ENCODE peak calls at places on chromosomes 1 and 21, in seven cellular contexts. T is neural crest cell, G is esophagus muscularis mucosa, Y is AG10803, W is K562, K is Caco-2, O is lung. D is an unnamed sample.

GRCh38 chr21:39003982-39004775 is 179.1 kb downstream of the PSMG1 start:
- DNase-seq in K (no peak), G (no peak), Y (peak; percentile 68), O (no peak), T (no peak), W (no peak), D (no peak)

GRCh38 chr21:45074048-45074817 is at the start of gene ADARB1:
- DNase-seq in G (no peak), W (peak; percentile 97), K (peak; percentile 90), T (peak; percentile 61), O (peak; percentile 41), Y (peak; percentile 54), D (peak; percentile 95)

GRCh38 chr1:213649373-213649772 is 338.4 kb upstream of the PROX1 start:
- DNase-seq in T (no peak), Y (no peak), G (no peak), K (no peak), W (no peak), O (no peak), D (no peak)

GRCh38 chr1:214446772-214447556 is 104.4 kb downstream of the PTPN14 start:
- DNase-seq in K (peak; percentile 89), T (no peak), O (no peak), Y (peak; percentile 96), W (no peak), G (no peak), D (no peak)

GRCh38 chr1:114821978-114822377 is 32.7 kb upstream of the SYCP1 start:
- DNase-seq in O (no peak), W (no peak), G (no peak), K (no peak), T (no peak), Y (no peak), D (no peak)

GRCh38 chr1:15094719-15095491 is 58.6 kb upstream of the TMEM51 start:
- DNase-seq in O (no peak), T (no peak), K (no peak), Y (no peak), W (no peak), G (no peak), D (no peak)

GRCh38 chr21:43025636-43026180 is 49.9 kb downstream of the CBS start:
- DNase-seq in K (no peak), G (no peak), W (no peak), Y (peak; percentile 79), T (no peak), O (no peak), D (no peak)

GRCh38 chr1:232822524-232822923 is 17.3 kb downstream of the MAP10 start:
- DNase-seq in Y (peak; percentile 22), K (no peak), T (no peak), O (no peak), W (no peak), G (no peak), D (no peak)

GRCh38 chr1:81834921-81835698 is 34.4 kb downstream of the ADGRL2 start:
- DNase-seq in Y (peak; percentile 26), W (no peak), G (no peak), T (no peak), K (no peak), O (no peak), D (no peak)

GRCh38 chr1:102431253-102431652 is 434.5 kb upstream of the OLFM3 start:
- DNase-seq in K (no peak), W (no peak), T (no peak), O (no peak), G (no peak), Y (no peak), D (no peak)

GRCh38 chr1:207463571-207463970 is 9.4 kb downstream of the CR2 start:
- DNase-seq in T (no peak), K (no peak), O (no peak), Y (no peak), G (no peak), W (no peak), D (no peak)

GRCh38 chr1:94416901-94417701 is 1.1 kb upstream of the ABCD3 start:
- DNase-seq in O (peak; percentile 49), K (no peak), Y (peak; percentile 76), T (peak; percentile 1), W (no peak), G (no peak), D (no peak)

GRCh38 chr1:18633428-18634155 is 2.9 kb downstream of the PAX7 start:
- DNase-seq in W (no peak), Y (no peak), T (no peak), K (no peak), G (no peak), O (no peak), D (no peak)

GRCh38 chr1:18632218-18632588 is 1.6 kb downstream of the PAX7 start:
- DNase-seq in G (no peak), O (no peak), K (no peak), T (no peak), W (no peak), Y (no peak), D (no peak)

GRCh38 chr1:18631496-18632217 is 1.0 kb downstream of the PAX7 start:
- DNase-seq in O (no peak), W (no peak), K (no peak), T (no peak), G (no peak), Y (no peak), D (no peak)

GRCh38 chr1:18634276-18634675 is 3.6 kb downstream of the PAX7 start:
- DNase-seq in O (no peak), Y (no peak), W (no peak), T (no peak), G (no peak), K (no peak), D (no peak)

DNA sequence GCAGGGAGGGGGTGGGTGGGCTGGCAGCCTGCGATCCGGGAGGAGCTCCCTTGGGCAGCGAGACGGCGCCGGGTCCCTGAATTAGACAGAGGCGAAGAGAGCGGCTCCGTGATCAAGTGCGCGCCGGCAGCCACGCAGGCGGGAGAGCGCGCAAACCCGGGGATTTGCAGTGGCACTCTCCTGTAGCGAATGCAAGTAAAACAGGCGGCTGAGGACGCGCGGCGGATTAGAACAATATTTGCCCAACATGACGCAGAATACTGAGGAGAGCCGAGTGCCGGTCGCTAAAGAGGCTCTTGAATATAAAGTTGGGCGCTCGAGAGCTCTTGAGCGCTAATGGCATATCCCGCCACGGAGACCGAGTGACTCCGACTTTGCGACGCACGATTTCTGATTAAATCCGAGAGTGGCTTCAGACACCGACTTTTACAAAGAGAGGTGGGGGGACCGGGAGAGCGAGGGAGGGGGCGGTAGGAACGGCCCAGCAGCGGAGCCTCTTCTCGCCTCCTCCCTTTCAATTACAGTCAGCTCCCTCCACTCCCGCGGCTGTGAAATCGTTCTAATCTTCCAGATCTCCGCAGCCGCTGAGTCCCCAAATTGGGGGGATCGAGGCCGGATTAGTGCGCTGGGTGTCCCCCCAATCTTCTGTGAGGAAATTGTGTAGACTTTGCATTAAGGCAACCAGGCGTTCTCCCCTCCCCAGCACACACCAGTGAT is 2.2 kb downstream of the PAX7 start:
- DNase-seq in G (no peak), T (peak; percentile 31), Y (no peak), W (no peak), K (no peak), O (peak; percentile 81), D (no peak)
- TF ChIP-seq CTCF in G (no peak), T (no peak), Y (no peak), W (no peak), K (no peak), O (no peak), D (no peak)

GRCh38 chr1:56777972-56778371 is 41.2 kb downstream of the FYB2 start:
- DNase-seq in O (no peak), Y (no peak), G (no peak), K (no peak), W (no peak), T (no peak), D (no peak)

GRCh38 chr1:56776581-56776980 is 42.6 kb downstream of the FYB2 start:
- DNase-seq in T (no peak), W (no peak), O (no peak), G (no peak), K (no peak), Y (no peak), D (no peak)

GRCh38 chr1:56780128-56780750 is 39.0 kb downstream of the FYB2 start:
- DNase-seq in Y (no peak), W (no peak), G (no peak), T (no peak), O (no peak), K (no peak), D (no peak)

DNA sequence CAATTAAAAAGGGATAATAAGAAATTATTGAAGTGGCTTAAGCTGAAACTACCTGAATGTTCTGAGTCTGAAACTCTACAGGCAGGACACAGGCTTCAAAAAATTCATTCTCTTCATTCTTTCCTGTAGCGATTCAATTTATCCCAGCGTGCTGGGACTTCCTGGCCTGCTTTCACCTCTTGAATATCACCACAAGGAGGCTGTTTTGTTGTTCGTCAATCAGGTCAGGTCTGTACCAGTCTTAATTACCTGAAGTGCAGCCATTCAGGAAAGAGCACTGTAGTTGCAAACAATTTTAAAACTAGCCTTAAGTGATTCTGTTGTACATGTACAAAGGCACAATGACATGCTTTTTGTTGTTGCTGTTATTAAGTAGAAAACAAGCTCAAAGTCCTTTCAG is 38.4 kb downstream of the FYB2 start:
- DNase-seq in K (no peak), T (no peak), W (no peak), Y (no peak), O (no peak), G (no peak), D (no peak)
- TF ChIP-seq CTCF in K (no peak), T (peak; percentile 20), W (no peak), Y (no peak), O (no peak), G (no peak), D (no peak)

DNA sequence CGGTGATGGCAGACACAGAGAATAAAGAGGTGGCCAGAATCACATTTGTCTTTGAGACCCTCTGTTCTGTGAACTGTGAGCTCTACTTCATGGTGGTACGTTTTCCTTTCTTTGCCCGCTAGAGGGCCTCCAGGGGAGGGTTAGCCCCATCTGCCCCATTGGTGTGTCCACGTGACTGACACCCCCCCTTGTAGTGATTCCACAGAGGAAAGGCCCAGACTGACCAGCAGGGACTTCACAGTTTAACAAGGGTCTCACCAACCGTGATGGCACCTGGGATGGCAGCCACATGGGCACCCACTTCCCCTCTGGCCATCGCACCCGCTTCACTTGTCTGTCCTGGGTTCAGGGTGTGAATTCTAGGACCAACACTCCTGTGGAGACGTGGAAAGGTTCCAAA is 22.3 kb upstream of the SARS1 start:
- DNase-seq in O (no peak), Y (no peak), W (peak; percentile 84), G (no peak), K (no peak), T (no peak), D (no peak)
- TF ChIP-seq CTCF in O (no peak), Y (peak; percentile 22), W (peak; percentile 94), G (no peak), K (no peak), T (peak; percentile 42), D (peak; percentile 11)

DNA sequence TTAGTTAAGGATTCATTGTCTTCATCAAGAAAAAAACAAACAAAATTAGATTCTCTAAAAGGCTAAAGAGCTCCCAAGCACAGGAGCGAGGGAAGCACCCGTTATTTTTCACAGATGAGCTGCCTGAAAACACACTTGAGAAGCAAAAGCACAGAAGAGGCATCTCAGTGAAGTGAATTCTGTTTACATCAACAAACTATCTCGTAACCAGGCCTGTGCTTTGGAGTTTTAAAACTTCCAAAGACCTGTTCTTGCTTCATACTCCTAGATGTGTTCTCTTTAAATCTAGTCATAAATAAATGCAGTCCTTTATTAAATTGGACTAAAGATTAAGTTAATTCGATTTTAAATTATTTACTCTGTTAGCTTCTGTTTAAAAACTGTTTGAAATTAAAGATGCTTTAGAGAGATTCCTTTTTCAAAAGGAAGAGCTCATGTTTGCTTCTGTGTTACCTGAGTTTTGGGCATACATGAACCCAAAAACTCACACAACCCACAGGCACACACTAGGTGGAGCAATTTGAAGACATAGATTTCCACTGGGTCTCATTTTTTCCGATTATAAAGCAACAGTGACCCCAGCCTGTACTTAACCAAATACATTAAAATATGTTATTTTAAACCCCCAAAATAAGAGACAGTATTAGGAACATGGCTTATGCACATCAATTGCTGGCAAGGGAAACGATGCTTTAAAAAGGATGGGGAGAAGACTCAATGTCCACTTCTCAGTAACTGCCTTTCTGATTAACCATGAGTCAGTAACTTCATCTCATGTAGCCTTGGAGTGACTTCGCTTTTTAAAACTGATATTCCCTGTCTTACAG is 648.2 kb downstream of the SMYD3 start:
- DNase-seq in G (no peak), T (no peak), O (no peak), Y (no peak), W (no peak), K (no peak), D (no peak)
- TF ChIP-seq CTCF in G (no peak), T (peak; percentile 18), O (no peak), Y (peak; percentile 44), W (peak; percentile 25), K (no peak), D (no peak)